ENCODE peak calls at places on chromosomes 4 and X, in four cellular contexts. One of them, this sample, is unnamed. For H3K4me1, the result is how much of the 10 kb centered on the place peaks cover.

GRCh38 chrX:37755073-37755472 is 24.8 kb upstream of the CYBB start:
- DNase-seq in iPS DF 6.9: no peak
- DNase-seq in IMR-90: no peak
- DNase-seq in cardiac muscle cell: no peak
- DNase-seq in this sample: no peak

GRCh38 chr4:182277402-182277801 is 34.2 kb downstream of the TENM3 start:
- DNase-seq in iPS DF 6.9: no peak
- DNase-seq in IMR-90: peak
- DNase-seq in cardiac muscle cell: no peak
- DNase-seq in this sample: no peak

GRCh38 chrX:102154900-102155805 is 624 bp downstream of the BEX5 start:
- DNase-seq in iPS DF 6.9: no peak
- DNase-seq in IMR-90: no peak
- DNase-seq in cardiac muscle cell: peak
- DNase-seq in this sample: no peak

GRCh38 chrX:105477351-105477750 is 256.9 kb upstream of the TEX13A start:
- DNase-seq in iPS DF 6.9: no peak
- DNase-seq in IMR-90: no peak
- DNase-seq in cardiac muscle cell: no peak
- DNase-seq in this sample: no peak

GRCh38 chr4:120923201-120923522 is 636 bp upstream of the PRDM5 start:
- DNase-seq in iPS DF 6.9: no peak
- DNase-seq in IMR-90: no peak
- DNase-seq in cardiac muscle cell: no peak
- DNase-seq in this sample: no peak

GRCh38 chr4:182695842-182696241 is 221.3 kb downstream of the DCTD start:
- DNase-seq in iPS DF 6.9: no peak
- DNase-seq in IMR-90: peak
- DNase-seq in cardiac muscle cell: no peak
- DNase-seq in this sample: no peak

GRCh38 chrX:10259716-10260115 is 102.9 kb downstream of the CLCN4 start:
- DNase-seq in iPS DF 6.9: no peak
- DNase-seq in IMR-90: peak
- DNase-seq in cardiac muscle cell: no peak
- DNase-seq in this sample: no peak

GRCh38 chr4:80407246-80407645 is 71.7 kb downstream of the CFAP299 start:
- DNase-seq in iPS DF 6.9: no peak
- DNase-seq in IMR-90: peak
- DNase-seq in cardiac muscle cell: no peak
- DNase-seq in this sample: no peak

GRCh38 chr4:112526061-112526460 is 10.1 kb upstream of the NEUROG2 start:
- DNase-seq in iPS DF 6.9: no peak
- DNase-seq in IMR-90: peak
- DNase-seq in cardiac muscle cell: no peak
- DNase-seq in this sample: no peak

GRCh38 chrX:97057349-97057909 is 173.7 kb downstream of the RPA4 start:
- DNase-seq in iPS DF 6.9: no peak
- DNase-seq in IMR-90: no peak
- DNase-seq in cardiac muscle cell: peak
- DNase-seq in this sample: peak

GRCh38 chr4:56728512-56728911 is 47.4 kb upstream of the HOPX start:
- DNase-seq in iPS DF 6.9: no peak
- DNase-seq in IMR-90: peak
- DNase-seq in cardiac muscle cell: no peak
- DNase-seq in this sample: peak

GRCh38 chr4:81257021-81257420 is 42.0 kb upstream of the PRKG2 start:
- DNase-seq in iPS DF 6.9: no peak
- DNase-seq in IMR-90: peak
- DNase-seq in cardiac muscle cell: no peak
- DNase-seq in this sample: no peak

GRCh38 chrX:47802589-47802988 is 34.1 kb upstream of the ZNF81 start:
- DNase-seq in iPS DF 6.9: no peak
- DNase-seq in IMR-90: peak
- DNase-seq in cardiac muscle cell: no peak
- DNase-seq in this sample: peak

GRCh38 chrX:101206471-101206870 is 13.1 kb upstream of the DRP2 start:
- DNase-seq in iPS DF 6.9: no peak
- DNase-seq in IMR-90: peak
- DNase-seq in cardiac muscle cell: peak
- DNase-seq in this sample: peak

GRCh38 chrX:7996414-7996813 is 69.2 kb upstream of the PNPLA4 start:
- DNase-seq in iPS DF 6.9: no peak
- DNase-seq in IMR-90: peak
- DNase-seq in cardiac muscle cell: peak
- DNase-seq in this sample: peak

GRCh38 chr4:158812133-158812532 is 43.3 kb downstream of the FNIP2 start:
- DNase-seq in iPS DF 6.9: no peak
- DNase-seq in IMR-90: no peak
- DNase-seq in cardiac muscle cell: no peak
- DNase-seq in this sample: no peak

GRCh38 chr4:158812543-158812942 is 43.7 kb downstream of the FNIP2 start:
- DNase-seq in iPS DF 6.9: no peak
- DNase-seq in IMR-90: no peak
- DNase-seq in cardiac muscle cell: no peak
- DNase-seq in this sample: no peak

GRCh38 chr4:158810487-158811215 is 41.8 kb downstream of the FNIP2 start:
- DNase-seq in iPS DF 6.9: no peak
- DNase-seq in IMR-90: peak
- DNase-seq in cardiac muscle cell: no peak
- DNase-seq in this sample: peak

GRCh38 chr4:158811216-158811540 is 42.4 kb downstream of the FNIP2 start:
- DNase-seq in iPS DF 6.9: no peak
- DNase-seq in IMR-90: no peak
- DNase-seq in cardiac muscle cell: no peak
- DNase-seq in this sample: no peak

GRCh38 chr4:158811704-158812103 is 42.9 kb downstream of the FNIP2 start:
- DNase-seq in iPS DF 6.9: no peak
- DNase-seq in IMR-90: no peak
- DNase-seq in cardiac muscle cell: no peak
- DNase-seq in this sample: no peak
- H3K4me1 ChIP-seq in iPS DF 6.9: under half
- H3K4me1 ChIP-seq in IMR-90: under half
- H3K4me1 ChIP-seq in cardiac muscle cell: half or more
- H3K4me1 ChIP-seq in this sample: under half

DNA sequence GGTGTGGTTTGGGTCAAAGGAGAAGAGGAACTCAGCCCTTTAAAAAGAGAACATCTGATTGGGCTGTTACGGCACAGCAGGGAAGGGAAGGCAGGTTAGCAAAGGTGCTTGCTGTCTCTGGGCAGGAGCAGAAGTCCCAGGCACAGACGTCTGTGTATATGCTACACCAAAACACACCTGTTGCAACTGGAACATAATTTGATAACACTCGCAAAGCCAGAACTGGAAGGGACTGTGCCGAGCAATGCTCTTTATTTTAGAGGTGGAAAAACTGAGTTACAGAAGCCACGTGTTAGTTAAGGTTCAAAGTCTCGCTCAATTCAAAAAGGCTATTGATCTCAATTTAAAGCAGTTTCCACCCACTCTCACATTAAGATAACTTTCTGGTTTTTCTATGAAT is 2.2 kb upstream of the FAM114A1 start:
- DNase-seq in iPS DF 6.9: no peak
- DNase-seq in IMR-90: no peak
- DNase-seq in cardiac muscle cell: no peak
- DNase-seq in this sample: no peak
- H3K27ac ChIP-seq in iPS DF 6.9: no peak
- H3K27ac ChIP-seq in IMR-90: no peak
- H3K27ac ChIP-seq in cardiac muscle cell: no peak
- H3K27ac ChIP-seq in this sample: no peak

GRCh38 chrX:123873956-123874355 is 14.1 kb downstream of the XIAP start:
- DNase-seq in iPS DF 6.9: no peak
- DNase-seq in IMR-90: no peak
- DNase-seq in cardiac muscle cell: no peak
- DNase-seq in this sample: no peak

GRCh38 chrX:123876177-123876576 is 16.3 kb downstream of the XIAP start:
- DNase-seq in iPS DF 6.9: no peak
- DNase-seq in IMR-90: no peak
- DNase-seq in cardiac muscle cell: no peak
- DNase-seq in this sample: no peak

GRCh38 chrX:123876844-123877243 is 17.0 kb downstream of the XIAP start:
- DNase-seq in iPS DF 6.9: no peak
- DNase-seq in IMR-90: no peak
- DNase-seq in cardiac muscle cell: no peak
- DNase-seq in this sample: no peak

GRCh38 chrX:123881330-123881729 is 21.5 kb downstream of the XIAP start:
- DNase-seq in iPS DF 6.9: no peak
- DNase-seq in IMR-90: no peak
- DNase-seq in cardiac muscle cell: no peak
- DNase-seq in this sample: no peak

DNA sequence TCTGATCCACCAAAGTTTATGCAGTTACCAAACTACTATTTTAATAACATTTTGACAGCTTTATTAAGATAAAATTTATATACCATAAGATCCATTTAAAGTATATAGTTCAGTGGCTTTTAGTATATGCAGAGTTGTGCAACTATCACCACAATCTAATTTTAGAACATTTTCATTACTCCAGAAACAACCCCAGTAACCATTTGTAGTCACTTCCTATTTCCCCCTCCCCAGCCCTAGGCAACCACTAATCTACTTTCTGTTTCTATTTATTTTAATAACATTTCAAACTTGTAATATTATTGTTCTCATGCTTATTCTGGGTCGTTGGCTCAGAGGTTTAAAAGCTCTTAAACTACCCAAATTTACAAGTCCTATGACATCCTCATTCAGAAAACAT is 18.3 kb downstream of the XIAP start:
- DNase-seq in iPS DF 6.9: no peak
- DNase-seq in IMR-90: peak
- DNase-seq in cardiac muscle cell: no peak
- DNase-seq in this sample: no peak
- H3K4me3 ChIP-seq in iPS DF 6.9: no peak
- H3K4me3 ChIP-seq in IMR-90: no peak
- H3K4me3 ChIP-seq in cardiac muscle cell: no peak
- H3K4me3 ChIP-seq in this sample: no peak

GRCh38 chr4:101501421-101501820 is 154.1 kb upstream of the PPP3CA start:
- DNase-seq in iPS DF 6.9: no peak
- DNase-seq in IMR-90: no peak
- DNase-seq in cardiac muscle cell: no peak
- DNase-seq in this sample: no peak
- H3K4me1 ChIP-seq in iPS DF 6.9: under half
- H3K4me1 ChIP-seq in IMR-90: under half
- H3K4me1 ChIP-seq in cardiac muscle cell: under half
- H3K4me1 ChIP-seq in this sample: under half

GRCh38 chrX:39773923-39774803 is 323.6 kb downstream of the BCOR start:
- DNase-seq in iPS DF 6.9: no peak
- DNase-seq in IMR-90: peak
- DNase-seq in cardiac muscle cell: peak
- DNase-seq in this sample: no peak
- H3K27ac ChIP-seq in iPS DF 6.9: no peak
- H3K27ac ChIP-seq in IMR-90: no peak
- H3K27ac ChIP-seq in cardiac muscle cell: no peak
- H3K27ac ChIP-seq in this sample: no peak

This sample was measured in SJCRH30.